ENCODE peak calls at places on chromosomes 6 and 20, in seven cellular contexts. W is osteoblast, L is uterus, I is tibial artery, T is aorta, E is mucosa of descending colon, Z is Panc1. S is an unnamed sample. For H3K4me1 and H3K36me3, the result is how much of the 10 kb centered on the place peaks cover.

GRCh38 chr20:25452333-25452732 is 44.9 kb downstream of the GINS1 start:
- DNase-seq in W (no peak), L (no peak), I (no peak), T (no peak), E (no peak), Z (no peak), S (no peak)

GRCh38 chr6:723540-723939 is 30.6 kb upstream of the EXOC2 start:
- DNase-seq in W (no peak), L (no peak), I (no peak), T (no peak), E (no peak), Z (no peak), S (no peak)

GRCh38 chr6:113819169-113819830 is 37.8 kb upstream of the MARCKS start:
- DNase-seq in W (no peak), L (no peak), I (no peak), T (no peak), E (peak), Z (no peak), S (no peak)

GRCh38 chr6:170429457-170429856 is 122.9 kb downstream of the FAM120B start:
- DNase-seq in W (peak), L (no peak), I (no peak), T (no peak), E (no peak), Z (no peak), S (no peak)

GRCh38 chr20:57678340-57678739 is 31.5 kb downstream of the PMEPA1 start:
- DNase-seq in W (no peak), L (no peak), I (no peak), T (no peak), E (no peak), Z (no peak), S (no peak)

GRCh38 chr6:37483502-37483901 is 16.2 kb downstream of the CCDC167 start:
- DNase-seq in W (peak), L (no peak), I (peak), T (no peak), E (no peak), Z (no peak), S (no peak)

GRCh38 chr6:157449610-157450009 is 68.6 kb downstream of the ZDHHC14 start:
- DNase-seq in W (no peak), L (no peak), I (no peak), T (no peak), E (no peak), Z (no peak), S (no peak)

GRCh38 chr6:93040375-93040774 is 379.0 kb downstream of the EPHA7 start:
- DNase-seq in W (no peak), L (no peak), I (no peak), T (no peak), E (no peak), Z (no peak), S (no peak)

GRCh38 chr6:115474443-115475041 is 586.1 kb downstream of the FRK start:
- DNase-seq in W (peak), L (no peak), I (no peak), T (no peak), E (no peak), Z (no peak), S (no peak)

GRCh38 chr6:22952076-22952475 is 382.7 kb downstream of the HDGFL1 start:
- DNase-seq in W (no peak), L (no peak), I (no peak), T (no peak), E (no peak), Z (no peak), S (no peak)

GRCh38 chr6:27096834-27097511 is 150.5 kb upstream of the PRSS16 start:
- DNase-seq in W (peak), L (no peak), I (no peak), T (peak), E (peak), Z (peak), S (peak)

GRCh38 chr6:63734923-63735322 is 99.3 kb downstream of the PHF3 start:
- DNase-seq in W (no peak), L (no peak), I (no peak), T (no peak), E (no peak), Z (no peak), S (no peak)

GRCh38 chr6:111503660-111504059 is 20.6 kb upstream of the REV3L start:
- DNase-seq in W (no peak), L (no peak), I (no peak), T (no peak), E (no peak), Z (no peak), S (no peak)

GRCh38 chr20:7637184-7637583 is 303.1 kb downstream of the HAO1 start:
- DNase-seq in W (no peak), L (no peak), I (no peak), T (no peak), E (no peak), Z (no peak), S (no peak)

GRCh38 chr6:93418113-93418447 is 1.3 kb downstream of the EPHA7 start:
- DNase-seq in W (peak), L (no peak), I (no peak), T (no peak), E (no peak), Z (no peak), S (no peak)

GRCh38 chr6:89887452-89888137 is 6.7 kb upstream of the GJA10 start:
- DNase-seq in W (no peak), L (no peak), I (no peak), T (no peak), E (no peak), Z (no peak), S (no peak)

GRCh38 chr6:129696028-129696418 is 14.0 kb downstream of the ARHGAP18 start:
- DNase-seq in W (no peak), L (no peak), I (no peak), T (no peak), E (no peak), Z (no peak), S (no peak)

GRCh38 chr6:23176883-23177282 is 607.5 kb downstream of the HDGFL1 start:
- DNase-seq in W (no peak), L (no peak), I (peak), T (no peak), E (no peak), Z (no peak), S (no peak)

DNA sequence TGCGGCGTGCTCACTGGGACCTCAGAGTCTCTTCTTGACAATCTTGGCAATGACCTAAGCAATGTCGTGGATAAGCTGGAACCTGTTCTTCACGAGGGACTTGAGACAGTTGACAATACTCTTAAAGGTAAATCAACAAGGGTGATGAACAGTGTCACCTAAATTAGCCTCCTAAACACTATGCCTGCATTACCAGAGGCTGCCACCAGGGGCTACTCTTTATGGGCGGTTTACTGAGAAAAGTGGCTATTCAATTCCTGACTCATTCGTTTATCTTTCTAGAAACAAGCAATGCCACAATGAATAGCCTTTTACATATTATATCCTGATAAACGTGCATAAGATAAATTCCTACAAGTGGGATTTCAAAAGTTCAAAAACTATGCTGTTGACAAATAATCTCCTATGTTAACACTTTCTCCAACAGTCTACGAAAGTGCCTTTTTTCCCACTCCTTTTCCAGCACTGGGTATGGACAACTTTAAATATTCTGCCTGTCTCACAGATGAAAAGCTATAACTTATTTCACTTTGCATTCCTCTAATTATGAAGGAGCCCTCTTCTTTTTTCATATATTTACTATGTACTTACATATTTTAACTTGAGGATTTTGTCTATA is 1.3 kb downstream of the BPIFA2 start:
- DNase-seq in W (no peak), L (no peak), I (no peak), T (no peak), E (no peak), Z (no peak), S (no peak)
- H3K4me1 ChIP-seq in W (under half), L (under half), I (under half), T (under half), E (under half), Z (under half), S (under half)

DNA sequence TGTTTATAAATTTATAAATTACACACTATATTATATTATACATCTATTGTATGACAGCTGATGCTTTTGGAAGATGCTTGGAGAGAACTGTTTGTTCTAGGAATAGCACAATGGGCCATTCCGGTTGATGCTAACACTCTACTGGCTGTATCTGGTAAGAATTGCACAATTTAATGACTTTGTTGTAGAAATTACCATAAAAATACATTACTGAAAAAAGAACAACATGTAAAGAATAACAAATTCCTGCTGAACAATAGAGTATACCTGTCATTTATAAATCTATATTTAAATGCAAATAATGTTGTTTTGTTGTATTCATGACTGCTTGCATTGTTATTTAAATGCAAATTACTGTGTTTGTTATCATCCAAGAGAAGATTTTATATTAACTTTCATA is 14.4 kb downstream of the NR2E1 start:
- DNase-seq in W (no peak), L (no peak), I (no peak), T (no peak), E (no peak), Z (no peak), S (no peak)
- H3K36me3 ChIP-seq in W (under half), L (under half), I (under half), T (under half), E (under half), Z (under half), S (under half)

DNA sequence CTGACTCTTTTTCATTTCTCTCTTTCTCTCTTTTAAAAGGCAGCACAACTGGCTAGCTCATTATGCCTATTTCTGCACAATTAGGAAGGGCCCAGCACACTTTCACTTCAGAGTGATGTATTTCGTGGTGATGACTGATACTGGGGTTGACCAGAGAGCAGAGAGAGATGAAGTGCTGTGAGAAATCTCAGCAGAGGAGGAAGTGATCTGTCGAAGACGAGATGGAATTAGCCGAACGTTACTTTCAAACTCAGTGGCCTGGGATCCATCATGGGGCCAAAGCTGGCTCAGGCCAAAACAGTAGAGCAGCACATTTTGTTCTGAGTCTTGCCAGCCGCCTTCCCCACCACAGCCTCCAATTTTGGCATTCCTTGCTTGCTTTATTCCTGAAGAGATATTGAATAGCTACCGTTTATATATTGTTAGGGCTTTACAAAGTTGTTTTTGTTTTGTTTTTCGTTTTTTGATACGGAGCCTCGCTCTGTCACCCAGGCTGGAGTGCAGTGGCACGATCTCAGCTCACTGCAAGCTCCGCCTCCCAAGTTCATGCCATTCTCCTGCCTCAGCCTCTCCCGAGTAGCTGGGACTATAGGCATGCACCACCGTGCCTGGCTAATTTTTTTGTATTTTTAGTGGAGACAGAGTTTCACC is 213.2 kb upstream of the ECI2 start:
- DNase-seq in W (peak), L (peak), I (no peak), T (no peak), E (no peak), Z (no peak), S (no peak)
- H3K4me1 ChIP-seq in W (under half), L (under half), I (under half), T (under half), E (under half), Z (under half), S (under half)

GRCh38 chr20:537983-538382 is 5.6 kb downstream of the CSNK2A1 start:
- DNase-seq in W (no peak), L (no peak), I (no peak), T (no peak), E (no peak), Z (no peak), S (no peak)
- H3K36me3 ChIP-seq in W (under half), L (under half), I (under half), T (under half), E (under half), Z (under half), S (under half)

GRCh38 chr6:69914015-69914485 is 47.7 kb downstream of the COL19A1 start:
- DNase-seq in W (no peak), L (no peak), I (no peak), T (no peak), E (no peak), Z (no peak), S (no peak)
- H3K4me1 ChIP-seq in W (under half), L (under half), I (under half), T (under half), E (under half), Z (under half), S (under half)

S was measured in iPS DF 6.9.